ENCODE peak calls at places on chromosomes 5 and 9, in seven cellular contexts. D, C, F, I, K, Y and N are unnamed samples.

GRCh38 chr9:81848472-81848871 is 79.8 kb upstream of the SPATA31D4 start:
- DNase-seq in D (peak; percentile 54), C (no peak), F (no peak), I (no peak), K (no peak), Y (no peak), N (no peak)

GRCh38 chr5:160390787-160391696 is 8.8 kb downstream of the FAM200C start:
- DNase-seq in D (peak; percentile 62), C (no peak), F (no peak), I (no peak), K (no peak), Y (no peak), N (no peak)

GRCh38 chr5:75236322-75237316 is at the start of gene ANKRD31:
- DNase-seq in D (peak; percentile 93), C (peak; percentile 40), F (no peak), I (peak; percentile 92), K (peak; percentile 93), Y (peak; percentile 97), N (peak; percentile 18)

GRCh38 chr9:72292874-72293607 is 72.0 kb downstream of the ZFAND5 start:
- DNase-seq in D (peak; percentile 62), C (peak; percentile 76), F (peak; percentile 62), I (peak; percentile 24), K (no peak), Y (no peak), N (no peak)

GRCh38 chr5:78540335-78541057 is 108.1 kb downstream of the LHFPL2 start:
- DNase-seq in D (no peak), C (no peak), F (no peak), I (no peak), K (no peak), Y (peak; percentile 53), N (no peak)

GRCh38 chr9:113349434-113350337 is at the start of gene BSPRY:
- DNase-seq in D (peak; percentile 34), C (no peak), F (no peak), I (peak; percentile 46), K (peak; percentile 62), Y (peak; percentile 38), N (no peak)

GRCh38 chr5:14775857-14776256 is 95.7 kb downstream of the ANKH start:
- DNase-seq in D (peak; percentile 60), C (peak; percentile 27), F (no peak), I (no peak), K (no peak), Y (no peak), N (no peak)

GRCh38 chr9:94922098-94922607 is 195.7 kb downstream of the AOPEP start:
- DNase-seq in D (peak; percentile 95), C (peak; percentile 97), F (peak; percentile 96), I (no peak), K (no peak), Y (no peak), N (peak; percentile 95)

GRCh38 chr5:90528704-90529233 is 615 bp downstream of the LYSMD3 start:
- DNase-seq in D (peak; percentile 61), C (no peak), F (no peak), I (peak; percentile 13), K (no peak), Y (peak; percentile 61), N (no peak)

GRCh38 chr5:113020461-113021273 is 44.1 kb downstream of the DCP2 start:
- DNase-seq in D (peak; percentile 69), C (peak; percentile 30), F (peak; percentile 84), I (no peak), K (peak; percentile 20), Y (no peak), N (peak; percentile 52)

GRCh38 chr5:56815657-56816545 is 552 bp downstream of the MAP3K1 start:
- DNase-seq in D (peak; percentile 79), C (no peak), F (no peak), I (no peak), K (peak; percentile 59), Y (peak; percentile 82), N (no peak)

GRCh38 chr9:93480262-93480661 is 26.9 kb upstream of the FAM120AOS start:
- DNase-seq in D (no peak), C (no peak), F (no peak), I (no peak), K (no peak), Y (no peak), N (no peak)

GRCh38 chr5:1547655-1548054 is 23.9 kb upstream of the LPCAT1 start:
- DNase-seq in D (no peak), C (no peak), F (no peak), I (no peak), K (no peak), Y (no peak), N (no peak)

GRCh38 chr5:151595411-151595826 is 4.3 kb upstream of the FAT2 start:
- DNase-seq in D (no peak), C (no peak), F (no peak), I (no peak), K (no peak), Y (no peak), N (no peak)

GRCh38 chr5:86626149-86626548 is 8.4 kb downstream of the COX7C start:
- DNase-seq in D (no peak), C (no peak), F (no peak), I (no peak), K (no peak), Y (no peak), N (no peak)

GRCh38 chr5:132812123-132812948 is 766 bp upstream of the SOWAHA start:
- DNase-seq in D (no peak), C (no peak), F (no peak), I (no peak), K (no peak), Y (peak; percentile 38), N (no peak)

GRCh38 chr5:142826741-142827492 is 56.7 kb downstream of the ARHGAP26 start:
- DNase-seq in D (peak; percentile 73), C (peak; percentile 62), F (no peak), I (no peak), K (peak; percentile 62), Y (no peak), N (no peak)

GRCh38 chr5:527646-528591 is 3.7 kb upstream of the SLC9A3 start:
- DNase-seq in D (no peak), C (no peak), F (no peak), I (no peak), K (peak; percentile 52), Y (no peak), N (no peak)

GRCh38 chr5:55481293-55481900 is 53.4 kb downstream of the PLPP1 start:
- DNase-seq in D (peak; percentile 36), C (no peak), F (no peak), I (no peak), K (no peak), Y (no peak), N (no peak)

GRCh38 chr5:142202282-142202681 is 93.7 kb downstream of the NDFIP1 start:
- DNase-seq in D (peak; percentile 76), C (peak; percentile 64), F (peak; percentile 64), I (no peak), K (no peak), Y (no peak), N (no peak)

GRCh38 chr5:67215592-67216471 is 19.2 kb upstream of the CD180 start:
- DNase-seq in D (peak; percentile 13), C (peak; percentile 28), F (no peak), I (no peak), K (peak; percentile 76), Y (no peak), N (no peak)

GRCh38 chr5:172407241-172407691 is 47.1 kb downstream of the SH3PXD2B start:
- DNase-seq in D (peak; percentile 58), C (no peak), F (no peak), I (no peak), K (no peak), Y (no peak), N (no peak)

GRCh38 chr9:110351009-110351467 is 13.4 kb upstream of the TXNDC8 start:
- DNase-seq in D (peak; percentile 91), C (peak; percentile 65), F (peak; percentile 50), I (no peak), K (peak; percentile 1), Y (no peak), N (peak; percentile 13)

GRCh38 chr9:86043999-86044398 is 55.4 kb downstream of the GOLM1 start:
- DNase-seq in D (no peak), C (no peak), F (no peak), I (no peak), K (no peak), Y (no peak), N (no peak)

GRCh38 chr9:133449760-133450159 is 10.0 kb upstream of the CACFD1 start:
- DNase-seq in D (peak; percentile 22), C (no peak), F (no peak), I (no peak), K (no peak), Y (no peak), N (no peak)

GRCh38 chr9:92983984-92984589 is 36.8 kb downstream of the FGD3 start:
- DNase-seq in D (no peak), C (no peak), F (no peak), I (no peak), K (no peak), Y (no peak), N (no peak)

GRCh38 chr9:112644449-112644965 is 73.4 kb downstream of the INIP start:
- DNase-seq in D (no peak), C (no peak), F (no peak), I (no peak), K (no peak), Y (no peak), N (no peak)

GRCh38 chr5:62043289-62044274 is 262.4 kb upstream of the KIF2A start:
- DNase-seq in D (no peak), C (no peak), F (no peak), I (no peak), K (no peak), Y (peak; percentile 56), N (no peak)

GRCh38 chr9:130948266-130948665 is 9.2 kb upstream of the FIBCD1 start:
- DNase-seq in D (no peak), C (no peak), F (no peak), I (no peak), K (no peak), Y (no peak), N (no peak)